ENCODE peak calls at places on chromosomes 13 and 19, in six cellular contexts. B is GM23248, L is PC-3, F is astrocyte, Y is mammary epithelial cell, I is H1. H is an unnamed sample.
A peak's percentile ranks its signal among the peaks of the same experiment; 100 is the strongest.

GRCh38 chr19:35395762-35396199 is 24.9 kb downstream of the GPR42 start:
- DNase-seq in B (peak; percentile 12), L (no peak), F (no peak), Y (no peak), I (no peak), H (no peak)

GRCh38 chr13:55244991-55245644 is 1895.6 kb upstream of the PRR20A start:
- DNase-seq in B (no peak), L (no peak), F (no peak), Y (no peak), I (peak; percentile 46), H (peak; percentile 36)

GRCh38 chr13:20349564-20350379 is 117.7 kb upstream of the GJB6 start:
- DNase-seq in B (no peak), L (no peak), F (no peak), Y (no peak), I (no peak), H (no peak)

GRCh38 chr19:56076413-56076998 is 44.6 kb downstream of the ZNF787 start:
- DNase-seq in B (peak; percentile 72), L (peak; percentile 81), F (no peak), Y (peak; percentile 35), I (no peak), H (peak; percentile 62)

GRCh38 chr19:53432088-53432661 is 391 bp downstream of the ZNF761 start:
- DNase-seq in B (peak; percentile 52), L (peak; percentile 9), F (no peak), Y (peak; percentile 33), I (no peak), H (peak; percentile 4)

GRCh38 chr19:44623080-44623479 is 9.7 kb downstream of the IGSF23 start:
- DNase-seq in B (peak; percentile 59), L (peak; percentile 9), F (peak; percentile 10), Y (no peak), I (no peak), H (peak; percentile 18)

GRCh38 chr13:101325423-101325822 is 90.9 kb downstream of the NALCN start:
- DNase-seq in B (no peak), L (no peak), F (no peak), Y (no peak), I (no peak), H (no peak)

GRCh38 chr19:4844348-4845179 is 13.1 kb upstream of the TICAM1 start:
- DNase-seq in B (peak; percentile 52), L (no peak), F (no peak), Y (no peak), I (no peak), H (no peak)

GRCh38 chr19:2449019-2449418 is 7.7 kb downstream of the LMNB2 start:
- DNase-seq in B (peak; percentile 20), L (no peak), F (no peak), Y (no peak), I (no peak), H (no peak)

GRCh38 chr19:47093841-47094240 is 19.7 kb downstream of the ZC3H4 start:
- DNase-seq in B (peak; percentile 6), L (no peak), F (no peak), Y (no peak), I (no peak), H (no peak)

GRCh38 chr13:78409172-78409571 is 194.2 kb downstream of the POU4F1 start:
- DNase-seq in B (no peak), L (no peak), F (no peak), Y (no peak), I (no peak), H (no peak)

GRCh38 chr13:36858285-36858684 is 39.3 kb downstream of the RFXAP start:
- DNase-seq in B (peak; percentile 77), L (peak; percentile 73), F (peak; percentile 32), Y (peak; percentile 25), I (no peak), H (peak; percentile 83)

GRCh38 chr13:25329706-25330105 is 28.3 kb downstream of the NUP58 start:
- DNase-seq in B (peak; percentile 28), L (peak; percentile 24), F (peak; percentile 11), Y (peak; percentile 39), I (no peak), H (no peak)

GRCh38 chr19:750640-751423 is at the start of gene MISP:
- DNase-seq in B (no peak), L (peak; percentile 84), F (no peak), Y (peak; percentile 61), I (no peak), H (no peak)

GRCh38 chr13:48818495-48818961 is 157.2 kb upstream of the FNDC3A start:
- DNase-seq in B (peak; percentile 92), L (peak; percentile 82), F (peak; percentile 96), Y (peak; percentile 87), I (no peak), H (peak; percentile 4)

GRCh38 chr19:35206379-35206778 is 22.2 kb downstream of the FAM187B start:
- DNase-seq in B (no peak), L (no peak), F (no peak), Y (no peak), I (no peak), H (no peak)

GRCh38 chr13:65613004-65613403 is 1617.1 kb downstream of the PCDH9 start:
- DNase-seq in B (no peak), L (peak; percentile 13), F (no peak), Y (no peak), I (no peak), H (no peak)

GRCh38 chr19:10086032-10086903 is at the start of gene SHFL:
- DNase-seq in B (peak; percentile 83), L (peak; percentile 54), F (peak; percentile 18), Y (peak; percentile 52), I (no peak), H (peak; percentile 77)

GRCh38 chr13:24742294-24742693 is 21.7 kb upstream of the RNF17 start:
- DNase-seq in B (no peak), L (no peak), F (no peak), Y (peak; percentile 11), I (no peak), H (peak; percentile 69)

GRCh38 chr13:24685314-24685713 is 5.1 kb downstream of the ATP12A start:
- DNase-seq in B (no peak), L (no peak), F (no peak), Y (no peak), I (no peak), H (no peak)

DNA sequence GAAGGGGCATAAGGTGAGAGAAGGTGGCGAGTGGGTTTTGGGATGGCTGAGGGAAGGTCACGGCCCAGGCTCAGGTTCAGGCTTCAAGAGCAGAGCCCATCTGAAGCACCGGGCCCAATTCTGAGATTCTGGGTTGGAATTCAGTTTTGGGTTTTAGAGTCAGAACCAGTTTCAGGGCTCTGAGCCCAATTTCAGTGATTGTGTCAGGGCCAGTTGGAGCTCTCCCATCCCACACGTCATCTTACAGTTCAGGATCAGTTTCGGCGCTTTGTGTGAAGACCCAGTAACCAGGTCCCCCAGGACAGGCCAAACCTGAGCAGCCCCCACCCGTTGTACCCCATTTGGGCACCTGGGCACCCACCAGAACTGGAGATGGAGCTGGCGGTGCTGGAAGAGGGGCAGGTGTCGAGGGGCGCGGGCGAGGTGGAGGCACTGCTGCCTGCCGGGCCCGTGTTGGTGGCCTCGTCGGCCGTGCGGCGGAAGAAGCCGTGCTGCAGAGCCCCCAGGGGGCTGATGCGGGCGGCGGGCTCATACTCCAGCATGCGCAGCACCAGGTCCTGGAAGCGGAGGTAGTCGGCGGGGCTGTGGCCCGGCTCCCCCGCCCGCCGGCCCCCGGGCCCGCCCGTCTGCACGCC is 7.5 kb downstream of the DYRK1B start:
- DNase-seq in B (no peak), L (no peak), F (no peak), Y (no peak), I (no peak), H (no peak)
- H3K27ac ChIP-seq in B (no peak overlapping the region), L (no peak overlapping the region), F (no peak overlapping the region), Y (no peak overlapping the region), I (no peak overlapping the region), H (no peak overlapping the region)

DNA sequence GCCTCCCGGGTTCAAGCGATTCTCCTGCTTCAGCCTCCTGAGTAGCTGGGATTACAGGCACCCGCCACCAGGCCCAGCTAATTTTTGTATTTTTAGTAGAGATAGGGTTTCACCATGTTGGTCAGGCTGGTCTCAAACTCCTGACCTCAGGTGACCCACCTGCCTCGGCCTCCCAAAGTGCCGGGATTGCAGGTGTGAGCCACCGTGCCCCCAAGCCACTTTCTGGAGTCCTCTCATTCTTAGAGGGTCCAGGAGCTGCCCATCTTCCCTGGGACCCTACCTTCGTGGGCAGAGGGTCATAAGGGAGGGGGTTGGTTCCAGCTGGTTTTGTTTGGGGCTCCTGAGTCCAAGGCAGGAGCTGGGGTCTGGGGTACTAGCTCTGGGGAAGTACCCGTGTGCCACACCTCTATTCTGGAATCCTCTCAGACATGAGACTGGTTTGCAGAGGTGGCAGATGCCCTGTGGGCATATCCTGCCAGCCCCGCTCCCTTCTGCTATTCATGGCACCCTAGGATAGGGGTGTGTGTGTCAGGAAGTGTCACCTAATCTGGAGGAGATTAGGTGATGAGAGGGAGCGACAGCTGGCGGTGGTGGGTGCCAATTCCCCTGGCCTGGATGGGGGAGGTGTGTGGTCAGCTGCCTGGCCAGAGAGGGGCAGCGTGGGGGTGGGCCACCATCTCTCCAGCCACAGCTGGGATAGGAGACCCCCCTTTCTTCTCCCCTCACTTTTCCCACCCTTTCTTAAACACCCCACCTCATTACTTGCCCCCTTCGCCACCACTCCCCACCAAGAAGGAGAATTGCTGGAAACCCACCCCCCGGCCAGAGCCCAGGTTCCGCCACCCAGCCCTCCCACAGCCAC is 2.1 kb downstream of the PRMT1 start:
- DNase-seq in B (peak; percentile 24), L (peak; percentile 32), F (no peak), Y (no peak), I (no peak), H (no peak)
- TF ChIP-seq EZH2 in B (no peak), L (no peak), F (no peak), Y (no peak), I (no peak), H (no peak)

DNA sequence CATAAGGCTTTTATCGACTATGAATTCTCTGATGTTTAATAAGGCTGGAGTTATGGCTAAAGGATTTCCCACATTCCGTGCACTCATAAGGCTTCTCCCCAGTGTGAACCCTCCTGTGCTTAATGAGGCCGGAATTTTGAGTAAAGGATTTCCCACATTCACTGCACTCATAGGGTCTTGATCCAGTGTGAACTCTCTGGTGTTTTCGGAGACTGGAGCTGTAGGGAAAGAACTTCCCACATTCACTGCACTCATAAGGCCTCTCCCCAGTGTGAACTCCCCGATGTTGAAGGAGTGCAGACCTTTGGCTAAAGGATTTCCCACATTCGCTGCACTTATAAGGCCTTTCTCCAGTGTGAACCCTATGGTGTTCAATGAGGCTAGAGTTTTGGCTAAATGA is 7.4 kb downstream of the ZNF154 start:
- DNase-seq in B (no peak), L (no peak), F (no peak), Y (no peak), I (no peak), H (no peak)
- H3K9me3 ChIP-seq in B (no peaks in the 10 kb centered on the region), L (peaks cover 34% of the 10 kb centered on the region), F (peaks cover 53% of the 10 kb centered on the region), Y (peaks cover 27% of the 10 kb centered on the region), I (peaks cover 16% of the 10 kb centered on the region), H (peaks cover 59% of the 10 kb centered on the region)

DNA sequence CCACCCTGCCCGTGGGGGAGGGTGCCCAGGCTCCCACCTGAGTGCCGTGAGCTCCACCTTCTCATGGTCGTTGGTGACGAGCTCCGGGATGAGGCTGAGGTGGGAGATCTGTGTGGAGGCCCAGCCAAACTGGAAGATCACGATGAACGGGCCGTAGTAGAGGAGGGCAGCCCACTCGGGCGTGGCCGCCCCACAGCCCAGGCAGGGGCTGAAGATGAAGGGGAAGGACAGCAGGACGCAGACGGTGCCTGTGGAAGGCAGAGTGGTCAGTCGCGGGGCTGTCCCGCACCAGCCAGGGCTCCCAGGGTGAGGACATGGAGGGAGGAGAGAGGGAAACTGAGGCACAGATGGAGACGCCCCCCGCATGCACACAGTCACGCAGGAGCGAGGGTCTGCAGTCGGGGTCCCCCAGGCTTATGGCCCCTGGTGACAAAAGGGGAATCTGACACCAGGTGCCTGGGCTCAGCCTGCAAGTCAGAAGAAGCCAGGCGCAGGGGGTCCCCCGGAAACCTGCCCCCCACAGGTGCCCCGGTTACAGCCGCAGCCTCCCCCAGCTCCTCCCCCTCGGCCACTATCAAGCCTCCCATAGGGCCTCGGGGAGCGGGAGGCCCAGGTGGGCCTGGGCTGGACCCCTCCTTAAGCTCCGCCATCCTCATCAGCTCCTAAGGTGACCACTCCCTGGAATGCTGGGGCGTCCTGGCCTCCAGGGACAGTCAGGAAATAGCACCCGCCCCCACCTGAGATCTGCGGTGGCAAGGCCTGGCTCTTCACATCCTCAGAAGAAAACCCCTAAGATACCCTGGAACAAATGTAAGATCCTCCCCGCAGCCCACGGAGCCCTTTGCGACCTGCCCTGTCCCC is 6.2 kb downstream of the MFSD12 start:
- DNase-seq in B (no peak), L (no peak), F (no peak), Y (no peak), I (no peak), H (no peak)
- H3K27ac ChIP-seq in B (no peak overlapping the region), L (no peak overlapping the region), F (no peak overlapping the region), Y (no peak overlapping the region), I (no peak overlapping the region), H (no peak overlapping the region)

H was measured in A673.